ENCODE peak calls at places on chromosomes 3 and 15, in four cellular contexts. One of them, this sample, is unnamed. For H3K4me1, the result is how much of the 10 kb centered on the place peaks cover.

GRCh38 chr3:161560006-161560637 is 63.5 kb downstream of the OTOL1 start:
- DNase-seq in spleen: no peak
- DNase-seq in transverse colon: peak
- DNase-seq in Panc1: peak
- DNase-seq in this sample: no peak

GRCh38 chr3:9721015-9721697 is 10.4 kb upstream of the BRPF1 start:
- DNase-seq in spleen: no peak
- DNase-seq in transverse colon: no peak
- DNase-seq in Panc1: no peak
- DNase-seq in this sample: no peak

GRCh38 chr3:60555704-60556340 is 695.4 kb downstream of the FHIT start:
- DNase-seq in Panc1: no peak
- DNase-seq in spleen: no peak
- DNase-seq in transverse colon: no peak
- DNase-seq in this sample: no peak

GRCh38 chr15:85545185-85545584 is 164.8 kb downstream of the AKAP13 start:
- DNase-seq in spleen: no peak
- DNase-seq in transverse colon: no peak
- DNase-seq in Panc1: no peak
- DNase-seq in this sample: no peak

GRCh38 chr3:25155696-25156471 is 272.2 kb upstream of the RARB start:
- DNase-seq in Panc1: no peak
- DNase-seq in spleen: no peak
- DNase-seq in transverse colon: no peak
- DNase-seq in this sample: no peak

GRCh38 chr15:91243806-91244205 is 143.7 kb downstream of the SV2B start:
- DNase-seq in transverse colon: no peak
- DNase-seq in spleen: no peak
- DNase-seq in Panc1: no peak
- DNase-seq in this sample: no peak

GRCh38 chr3:78899846-78900245 is 868.0 kb downstream of the ROBO1 start:
- DNase-seq in spleen: no peak
- DNase-seq in Panc1: no peak
- DNase-seq in transverse colon: no peak
- DNase-seq in this sample: no peak

GRCh38 chr15:58299311-58299850 is 132.4 kb upstream of the LIPC start:
- DNase-seq in spleen: no peak
- DNase-seq in Panc1: no peak
- DNase-seq in transverse colon: no peak
- DNase-seq in this sample: no peak

GRCh38 chr15:41979493-41980266 is 7.3 kb upstream of the EHD4 start:
- DNase-seq in transverse colon: peak
- DNase-seq in spleen: peak
- DNase-seq in Panc1: no peak
- DNase-seq in this sample: no peak

GRCh38 chr3:42371776-42372175 is 38.6 kb downstream of the LYZL4 start:
- DNase-seq in transverse colon: no peak
- DNase-seq in Panc1: no peak
- DNase-seq in spleen: no peak
- DNase-seq in this sample: no peak

GRCh38 chr3:186380622-186381380 is 18.8 kb upstream of the DGKG start:
- DNase-seq in transverse colon: no peak
- DNase-seq in Panc1: no peak
- DNase-seq in spleen: no peak
- DNase-seq in this sample: no peak

GRCh38 chr3:123757281-123757940 is 126.7 kb downstream of the MYLK start:
- DNase-seq in spleen: no peak
- DNase-seq in Panc1: no peak
- DNase-seq in transverse colon: peak
- DNase-seq in this sample: no peak

GRCh38 chr3:142664819-142665218 is 59.0 kb upstream of the TRPC1 start:
- DNase-seq in spleen: no peak
- DNase-seq in transverse colon: no peak
- DNase-seq in Panc1: no peak
- DNase-seq in this sample: no peak

GRCh38 chr3:114154321-114154821 is 24.5 kb downstream of the DRD3 start:
- DNase-seq in spleen: no peak
- DNase-seq in Panc1: no peak
- DNase-seq in transverse colon: no peak
- DNase-seq in this sample: no peak

GRCh38 chr15:33125883-33126535 is 68.5 kb downstream of the FMN1 start:
- DNase-seq in Panc1: no peak
- DNase-seq in transverse colon: no peak
- DNase-seq in spleen: no peak
- DNase-seq in this sample: no peak

GRCh38 chr3:143849854-143850549 is 1.7 kb upstream of the SLC9A9 start:
- DNase-seq in spleen: no peak
- DNase-seq in transverse colon: no peak
- DNase-seq in Panc1: no peak
- DNase-seq in this sample: no peak

DNA sequence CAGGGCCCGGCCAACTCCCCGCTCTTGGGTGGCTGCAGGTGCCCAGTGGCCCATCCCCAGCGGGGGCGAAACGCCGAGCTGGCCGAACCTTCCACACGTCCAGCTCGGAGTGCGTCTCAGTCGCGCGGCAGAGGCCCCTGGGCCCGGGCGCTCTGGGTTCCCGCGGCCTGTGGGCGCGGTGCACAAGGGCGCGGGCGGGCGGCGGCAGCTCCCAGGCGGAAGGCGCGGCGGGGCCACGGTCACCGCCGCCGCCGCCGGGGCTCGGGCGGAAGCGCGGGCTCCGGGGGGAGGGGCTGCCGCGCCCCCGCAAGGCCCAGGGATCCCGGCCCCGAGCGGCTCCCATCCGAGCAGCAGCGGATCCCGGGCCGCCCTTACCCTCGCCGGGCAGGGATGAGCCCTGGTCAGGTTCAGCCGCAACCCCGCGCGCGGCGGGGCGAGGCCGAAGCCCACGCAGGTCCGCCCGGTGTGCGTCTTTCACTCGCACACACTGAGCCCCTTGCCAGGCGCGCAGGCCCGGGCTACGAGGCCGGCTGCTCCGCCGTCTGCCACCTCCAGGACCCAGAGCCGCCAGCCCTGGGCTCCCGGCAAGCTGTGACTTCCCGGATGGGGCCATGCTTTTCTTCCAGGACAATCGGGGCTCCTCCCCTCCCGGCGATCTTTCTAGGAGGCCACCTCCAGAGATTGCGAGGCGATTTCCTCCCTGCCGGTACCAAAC is 54.2 kb downstream of the CCDC54 start:
- DNase-seq in transverse colon: peak
- DNase-seq in spleen: peak
- DNase-seq in Panc1: no peak
- DNase-seq in this sample: peak
- TF ChIP-seq POLR2AphosphoS5 in transverse colon: no peak
- TF ChIP-seq POLR2AphosphoS5 in spleen: peak
- TF ChIP-seq POLR2AphosphoS5 in Panc1: no peak
- TF ChIP-seq POLR2AphosphoS5 in this sample: peak

GRCh38 chr3:38006031-38006430 is 15.4 kb downstream of the VILL start:
- DNase-seq in transverse colon: no peak
- DNase-seq in Panc1: no peak
- DNase-seq in spleen: peak
- DNase-seq in this sample: no peak

GRCh38 chr3:38005076-38006020 is 14.8 kb downstream of the VILL start:
- DNase-seq in spleen: peak
- DNase-seq in transverse colon: peak
- DNase-seq in Panc1: no peak
- DNase-seq in this sample: no peak

GRCh38 chr3:38003371-38003816 is 12.8 kb downstream of the VILL start:
- DNase-seq in spleen: peak
- DNase-seq in transverse colon: peak
- DNase-seq in Panc1: no peak
- DNase-seq in this sample: peak

GRCh38 chr3:38003817-38004414 is 13.3 kb downstream of the VILL start:
- DNase-seq in Panc1: no peak
- DNase-seq in transverse colon: peak
- DNase-seq in spleen: peak
- DNase-seq in this sample: no peak

DNA sequence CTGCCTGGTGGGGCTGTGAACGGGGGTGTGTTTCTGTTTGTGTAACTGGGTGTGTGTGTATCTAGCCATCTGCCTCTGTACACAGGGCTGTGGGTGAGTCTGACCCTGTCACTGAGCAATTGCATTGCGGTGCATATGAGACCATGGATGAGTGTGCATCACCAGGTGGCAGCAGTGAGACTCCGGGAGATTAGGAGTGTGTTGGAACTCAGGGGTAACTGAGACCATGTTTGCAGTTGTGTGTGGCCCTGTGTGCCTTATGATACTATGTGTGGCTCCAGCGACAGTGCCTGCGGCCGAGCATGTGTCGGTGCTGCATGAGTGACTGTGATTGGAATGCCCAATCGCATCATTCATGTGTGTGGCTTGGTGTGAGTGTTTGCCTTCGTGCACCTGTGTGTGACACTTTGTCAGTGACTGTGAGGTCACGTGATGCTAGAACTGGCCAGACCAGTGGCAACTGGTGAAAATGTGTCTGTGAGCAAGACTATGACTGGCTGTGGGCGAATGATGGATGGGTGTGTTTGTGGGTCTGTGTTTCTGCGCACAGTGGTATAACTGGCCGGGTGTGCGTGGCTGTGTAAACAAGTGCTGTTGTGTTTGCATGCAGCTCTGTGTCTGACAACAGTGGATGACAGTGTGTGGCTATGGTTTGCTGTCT is 14.0 kb downstream of the VILL start:
- DNase-seq in transverse colon: peak
- DNase-seq in Panc1: no peak
- DNase-seq in spleen: peak
- DNase-seq in this sample: no peak
- H3K27ac ChIP-seq in transverse colon: peak
- H3K27ac ChIP-seq in Panc1: no peak
- H3K27ac ChIP-seq in spleen: no peak
- H3K27ac ChIP-seq in this sample: no peak

DNA sequence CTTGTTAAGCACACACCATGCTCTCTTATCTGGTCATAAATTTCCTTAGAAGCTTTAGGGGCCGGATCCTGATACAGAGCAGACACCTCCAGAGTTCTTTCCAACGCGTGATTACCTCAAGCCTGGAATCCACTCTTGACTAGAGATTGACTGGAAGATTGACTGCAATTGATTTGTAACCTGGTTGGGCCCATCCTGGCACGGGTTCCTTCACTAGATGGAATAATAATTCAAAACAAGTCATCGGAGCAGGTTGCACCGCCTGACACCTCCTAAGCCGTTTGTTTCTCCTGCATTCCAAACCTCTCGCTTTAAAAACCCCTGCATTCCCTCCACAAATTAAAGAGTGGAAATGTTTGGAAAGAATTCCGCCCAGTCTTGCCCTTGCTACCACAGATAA is 344.8 kb downstream of the CHL1 start:
- DNase-seq in transverse colon: no peak
- DNase-seq in Panc1: no peak
- DNase-seq in spleen: no peak
- DNase-seq in this sample: no peak
- H3K4me1 ChIP-seq in transverse colon: under half
- H3K4me1 ChIP-seq in Panc1: under half
- H3K4me1 ChIP-seq in spleen: under half
- H3K4me1 ChIP-seq in this sample: under half

GRCh38 chr15:78853500-78853899 is 19.2 kb upstream of the MORF4L1 start:
- DNase-seq in spleen: peak
- DNase-seq in Panc1: no peak
- DNase-seq in transverse colon: no peak
- DNase-seq in this sample: no peak

GRCh38 chr15:78854973-78855372 is 17.7 kb upstream of the MORF4L1 start:
- DNase-seq in spleen: peak
- DNase-seq in Panc1: no peak
- DNase-seq in transverse colon: no peak
- DNase-seq in this sample: no peak

GRCh38 chr15:78850926-78851600 is 21.6 kb upstream of the MORF4L1 start:
- DNase-seq in Panc1: no peak
- DNase-seq in spleen: peak
- DNase-seq in transverse colon: no peak
- DNase-seq in this sample: no peak

GRCh38 chr15:78859971-78860733 is 12.5 kb upstream of the MORF4L1 start:
- DNase-seq in spleen: peak
- DNase-seq in transverse colon: peak
- DNase-seq in Panc1: peak
- DNase-seq in this sample: no peak

DNA sequence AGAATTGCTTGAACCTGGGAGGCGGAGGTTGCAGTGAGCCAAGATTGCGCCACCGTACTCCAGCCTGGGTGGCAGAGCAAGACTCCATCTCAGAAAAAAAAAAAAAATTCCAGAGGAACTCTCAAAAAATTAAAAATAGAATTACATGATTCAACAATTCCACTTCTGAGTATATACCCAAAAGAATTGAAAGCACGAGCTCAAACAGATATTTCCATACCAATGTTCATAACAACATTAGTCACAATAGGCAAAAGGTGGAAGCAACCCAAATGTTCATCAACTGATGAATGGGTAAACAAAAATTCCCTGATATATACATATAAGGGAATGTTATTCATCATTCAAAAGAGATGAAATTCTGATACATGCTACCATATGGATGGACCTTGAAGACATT is 16.9 kb upstream of the MORF4L1 start:
- DNase-seq in spleen: no peak
- DNase-seq in transverse colon: no peak
- DNase-seq in Panc1: no peak
- DNase-seq in this sample: no peak
- TF ChIP-seq POLR2AphosphoS5 in spleen: no peak
- TF ChIP-seq POLR2AphosphoS5 in transverse colon: no peak
- TF ChIP-seq POLR2AphosphoS5 in Panc1: no peak
- TF ChIP-seq POLR2AphosphoS5 in this sample: peak

DNA sequence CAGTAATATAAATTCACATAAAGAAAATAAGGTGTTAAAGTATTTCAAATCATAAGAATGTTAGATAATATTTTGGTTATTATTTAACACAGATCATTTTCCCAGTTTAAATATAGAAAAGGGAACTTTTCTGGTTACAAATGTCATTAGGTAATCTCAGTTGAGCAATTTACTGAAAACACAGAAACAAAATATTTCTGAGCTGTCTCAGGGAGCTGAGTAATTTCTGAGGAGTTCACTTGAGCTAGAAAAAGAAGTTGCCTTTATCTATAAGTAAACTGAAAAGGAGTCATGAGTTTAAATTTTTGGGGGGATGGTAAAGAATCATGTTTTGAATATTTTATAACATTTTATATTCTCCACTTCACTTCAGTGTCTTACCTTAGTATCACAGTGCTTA is 855.4 kb upstream of the ARPP21 start:
- DNase-seq in spleen: no peak
- DNase-seq in transverse colon: no peak
- DNase-seq in Panc1: no peak
- DNase-seq in this sample: no peak
- H3K27ac ChIP-seq in spleen: no peak
- H3K27ac ChIP-seq in transverse colon: no peak
- H3K27ac ChIP-seq in Panc1: no peak
- H3K27ac ChIP-seq in this sample: no peak

GRCh38 chr3:51106242-51106876 is 278.7 kb upstream of the MANF start:
- DNase-seq in transverse colon: no peak
- DNase-seq in Panc1: no peak
- DNase-seq in spleen: no peak
- DNase-seq in this sample: no peak

GRCh38 chr3:51110586-51110985 is 274.5 kb upstream of the MANF start:
- DNase-seq in transverse colon: no peak
- DNase-seq in spleen: no peak
- DNase-seq in Panc1: no peak
- DNase-seq in this sample: no peak
- H3K4me1 ChIP-seq in transverse colon: under half
- H3K4me1 ChIP-seq in spleen: under half
- H3K4me1 ChIP-seq in Panc1: under half
- H3K4me1 ChIP-seq in this sample: under half

This sample was measured in esophagus muscularis mucosa.